ENCODE peak calls at places on chromosome 7, in ten cellular contexts. F is stomach, K is cardiac muscle cell, L is kidney, E is left lung, N is psoas muscle, S is adrenal gland, Q is testis, X is breast epithelium, G is IMR-90. B is an unnamed sample.

GRCh38 chr7:27466703-27467102 is 196.0 kb downstream of the HIBADH start:
- DNase-seq in E (no peak), S (no peak), N (no peak), F (no peak), Q (no peak), L (no peak), K (no peak), X (no peak), G (no peak), B (no peak)

GRCh38 chr7:4715385-4715770 is 33.3 kb downstream of the FOXK1 start:
- DNase-seq in X (no peak), L (no peak), F (no peak), Q (no peak), K (peak; percentile 70), S (peak; percentile 77), G (peak; percentile 88), N (peak; percentile 85), E (peak; percentile 80), B (no peak)

GRCh38 chr7:132117181-132117580 is 459.1 kb downstream of the PLXNA4 start:
- DNase-seq in Q (no peak), F (no peak), E (no peak), G (peak; percentile 28), X (no peak), K (no peak), S (no peak), N (no peak), L (no peak), B (no peak)

GRCh38 chr7:131735151-131735550 is 178.7 kb upstream of the PODXL start:
- DNase-seq in S (no peak), L (no peak), E (no peak), N (no peak), X (no peak), Q (peak; percentile 40), K (no peak), F (no peak), G (no peak), B (no peak)

GRCh38 chr7:42315631-42316030 is 78.6 kb upstream of the GLI3 start:
- DNase-seq in K (no peak), X (no peak), G (peak; percentile 1), Q (no peak), F (no peak), N (no peak), L (no peak), E (no peak), S (no peak), B (no peak)

GRCh38 chr7:67604461-67605386 is 608.1 kb downstream of the TYW1 start:
- DNase-seq in X (no peak), N (no peak), K (no peak), Q (no peak), S (no peak), G (no peak), E (no peak), L (no peak), F (no peak), B (no peak)

GRCh38 chr7:31782411-31782991 is 95.5 kb downstream of the PPP1R17 start:
- DNase-seq in N (no peak), X (no peak), G (peak; percentile 77), S (no peak), E (no peak), F (no peak), L (no peak), K (peak; percentile 70), Q (peak; percentile 28), B (no peak)

GRCh38 chr7:85634951-85635350 is 448.1 kb upstream of the SEMA3D start:
- DNase-seq in E (no peak), X (no peak), Q (no peak), F (no peak), N (no peak), L (no peak), S (no peak), G (no peak), K (no peak), B (no peak)

GRCh38 chr7:16471933-16472332 is 6.4 kb upstream of the SOSTDC1 start:
- DNase-seq in K (no peak), G (no peak), Q (no peak), E (no peak), F (no peak), S (no peak), X (no peak), N (no peak), L (no peak), B (no peak)

GRCh38 chr7:15166620-15167019 is 264.1 kb upstream of the DGKB start:
- DNase-seq in Q (no peak), K (no peak), X (no peak), L (no peak), F (no peak), N (no peak), S (no peak), G (no peak), E (no peak), B (no peak)

DNA sequence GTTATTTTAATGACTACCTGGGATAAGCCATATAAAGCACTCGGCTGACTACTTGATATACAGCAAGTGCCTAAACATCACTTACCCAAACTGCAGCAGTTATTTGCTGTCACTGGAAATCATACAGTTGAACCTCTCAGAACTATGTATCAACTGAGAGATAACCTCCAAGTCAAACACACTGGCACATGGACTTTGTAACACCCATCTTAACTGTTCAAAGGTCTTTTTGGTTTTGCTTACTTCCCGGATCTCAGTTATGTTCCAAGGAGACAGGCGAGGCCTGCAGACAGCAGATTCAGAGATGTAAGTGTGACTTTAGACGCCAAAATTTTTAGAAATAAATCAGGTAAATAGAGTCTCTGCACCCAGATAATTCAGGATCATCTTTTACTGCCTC is 34.6 kb upstream of the DAGLB start:
- DNase-seq in Q (no peak), N (no peak), F (no peak), X (no peak), E (no peak), L (no peak), G (no peak), S (no peak), K (no peak), B (peak; percentile 3)
- H3K4me3 ChIP-seq in Q (no peak overlapping the region), N (peak overlapping the region; percentile 98), F (peak overlapping the region; percentile 85), X (peak overlapping the region; percentile 96), E (peak overlapping the region; percentile 85), L (peak overlapping the region; percentile 91), G (peak overlapping the region; percentile 98), S (peak overlapping the region; percentile 100), K (peak overlapping the region; percentile 93), B (peak overlapping the region; percentile 100)

DNA sequence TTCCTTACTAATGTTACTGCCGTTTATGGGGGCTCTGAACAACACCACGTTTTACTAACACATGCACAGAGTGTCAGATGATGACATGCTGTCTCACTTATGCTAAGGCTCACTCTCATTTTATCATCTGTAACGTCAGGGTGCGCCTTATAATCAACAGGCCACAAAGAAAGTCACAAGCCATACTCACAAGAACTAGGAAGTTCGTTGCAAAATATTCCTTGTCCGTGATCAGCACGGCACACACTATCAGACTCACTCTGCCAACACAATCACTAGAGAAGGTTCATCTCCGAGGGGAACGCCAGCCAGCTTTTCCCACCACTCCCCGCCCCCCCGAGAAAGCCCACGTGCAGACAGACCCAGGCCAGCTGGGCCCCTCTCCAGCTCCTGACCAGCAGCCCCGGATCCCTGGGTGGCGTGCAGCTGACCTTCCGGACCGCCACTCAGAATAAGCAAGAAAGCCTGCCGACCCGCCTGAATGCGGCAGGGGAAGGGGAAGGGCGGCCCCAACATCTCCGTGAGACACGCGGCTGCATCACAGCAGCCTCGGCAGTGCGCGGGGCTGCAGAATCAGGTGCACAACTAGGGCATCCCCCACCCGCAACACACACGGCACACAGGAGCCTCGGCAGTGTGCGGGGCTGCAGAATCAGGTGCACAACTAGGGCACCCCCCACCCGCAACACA is 2.7 kb upstream of the GPR146 start:
- DNase-seq in F (no peak), G (peak; percentile 12), N (peak; percentile 49), X (no peak), L (peak; percentile 74), S (no peak), E (no peak), Q (no peak), K (no peak), B (no peak)
- H3K27ac ChIP-seq in F (peak overlapping the region; percentile 93), G (no peak overlapping the region), N (no peak overlapping the region), X (peak overlapping the region; percentile 23), L (no peak overlapping the region), S (no peak overlapping the region), E (no peak overlapping the region), Q (no peak overlapping the region), K (no peak overlapping the region), B (no peak overlapping the region)

GRCh38 chr7:115754226-115754625 is 276.3 kb downstream of the TFEC start:
- DNase-seq in Q (no peak), N (no peak), L (no peak), E (no peak), F (no peak), K (no peak), S (no peak), G (no peak), X (no peak), B (no peak)

GRCh38 chr7:115747174-115747573 is 283.4 kb downstream of the TFEC start:
- DNase-seq in G (peak; percentile 19), Q (no peak), K (no peak), L (no peak), S (no peak), F (no peak), E (no peak), X (no peak), N (no peak), B (no peak)

GRCh38 chr7:115749924-115750323 is 280.6 kb downstream of the TFEC start:
- DNase-seq in N (no peak), K (peak; percentile 31), S (no peak), E (peak; percentile 63), F (no peak), G (peak; percentile 0), X (no peak), L (no peak), Q (no peak), B (no peak)

DNA sequence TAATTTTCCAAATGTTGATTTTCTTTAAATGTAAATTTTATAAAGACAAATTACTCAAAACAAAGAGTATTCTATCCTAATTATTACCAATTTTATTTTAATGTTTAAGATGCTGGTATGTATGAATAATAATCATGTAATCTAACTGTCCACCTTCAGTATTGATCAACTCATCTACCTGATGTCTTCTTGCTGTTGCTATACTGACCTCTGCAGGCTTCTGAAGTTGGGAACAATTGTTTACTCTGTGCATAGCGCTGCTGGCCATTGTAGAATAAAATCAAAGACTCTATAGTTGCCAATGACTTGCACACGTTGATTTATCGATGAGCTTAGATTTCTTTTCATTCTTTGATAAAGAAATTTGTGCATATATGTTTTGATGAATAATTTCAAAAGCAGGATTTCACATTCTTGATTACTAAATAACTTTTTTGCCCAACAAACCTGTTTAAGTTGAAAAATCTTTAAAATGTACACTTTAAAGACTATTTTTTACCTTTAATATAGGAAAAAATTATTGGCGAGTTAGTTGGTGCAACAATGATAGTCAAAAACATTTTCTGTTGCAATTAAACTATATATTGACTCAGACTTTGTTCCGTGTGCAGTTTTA is 282.3 kb downstream of the TFEC start:
- DNase-seq in S (no peak), K (no peak), Q (no peak), G (peak; percentile 8), E (no peak), N (no peak), F (no peak), X (no peak), L (no peak), B (no peak)
- TF ChIP-seq CTCF in S (no peak), K (peak; percentile 13), Q (no peak), G (peak; percentile 41), E (no peak), N (no peak), F (no peak), X (no peak), L (no peak), B (peak; percentile 59)

DNA sequence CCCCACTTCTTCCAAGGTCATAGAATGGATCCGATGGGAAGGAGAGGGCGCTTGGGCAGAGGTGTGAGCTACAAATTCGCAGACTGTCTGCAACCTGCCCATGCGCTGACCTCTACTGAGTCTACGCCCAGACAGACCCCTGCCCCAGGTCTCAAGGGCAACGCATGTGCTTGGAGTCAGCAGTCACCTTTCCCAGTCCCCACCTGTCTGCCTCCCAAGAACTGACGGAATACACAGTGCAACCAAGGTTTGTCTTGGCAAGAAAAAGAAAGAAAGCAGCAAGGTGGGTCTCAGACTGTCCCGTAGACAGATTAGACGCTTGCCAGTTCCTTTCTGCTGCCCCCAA is 74.3 kb downstream of the CALN1 start:
- DNase-seq in N (no peak), E (no peak), Q (no peak), X (no peak), S (no peak), K (no peak), L (no peak), G (no peak), F (no peak), B (no peak)
- H3K4me3 ChIP-seq in N (no peak overlapping the region), E (no peak overlapping the region), Q (no peak overlapping the region), X (no peak overlapping the region), S (peak overlapping the region; percentile 54), K (no peak overlapping the region), L (no peak overlapping the region), G (no peak overlapping the region), F (no peak overlapping the region), B (no peak overlapping the region)

B was measured in RWPE2.